ENCODE peak calls at places on chromosomes 2 and 18, in eight cellular contexts. N, L, P, U, V, D, O and K are unnamed samples. For H3K36me3 and H3K27me3, the result is how much of the 10 kb centered on the place peaks cover.

GRCh38 chr2:164000171-164000570 is 264.4 kb upstream of the FIGN start:
- DNase-seq in N (no peak), L (no peak), P (peak), U (no peak), V (no peak), D (no peak), O (no peak), K (no peak)

GRCh38 chr2:109322111-109322510 is 193.1 kb downstream of the SH3RF3 start:
- DNase-seq in N (peak), L (peak), P (peak), U (peak), V (no peak), D (no peak), O (no peak), K (no peak)

GRCh38 chr2:106332054-106332453 is 136.2 kb downstream of the RGPD3 start:
- DNase-seq in N (no peak), L (no peak), P (no peak), U (no peak), V (no peak), D (no peak), O (no peak), K (no peak)

GRCh38 chr2:21748501-21748900 is 624.7 kb downstream of the TDRD15 start:
- DNase-seq in N (no peak), L (no peak), P (no peak), U (no peak), V (no peak), D (no peak), O (no peak), K (no peak)

GRCh38 chr2:69390001-69390400 is 3.0 kb upstream of the GFPT1 start:
- DNase-seq in N (no peak), L (no peak), P (peak), U (no peak), V (no peak), D (no peak), O (no peak), K (no peak)

GRCh38 chr18:48921305-48922202 is 29.2 kb downstream of the SMAD7 start:
- DNase-seq in N (no peak), L (peak), P (peak), U (peak), V (no peak), D (no peak), O (no peak), K (no peak)

GRCh38 chr18:8030201-8030600 is 463.1 kb downstream of the PTPRM start:
- DNase-seq in N (no peak), L (no peak), P (no peak), U (no peak), V (no peak), D (no peak), O (no peak), K (no peak)

GRCh38 chr2:128640847-128641360 is 322.2 kb upstream of the HS6ST1 start:
- DNase-seq in N (no peak), L (peak), P (no peak), U (peak), V (no peak), D (peak), O (no peak), K (no peak)

GRCh38 chr2:12787891-12788783 is 71.4 kb downstream of the TRIB2 start:
- DNase-seq in N (no peak), L (no peak), P (peak), U (no peak), V (no peak), D (no peak), O (no peak), K (no peak)

GRCh38 chr2:55743583-55743982 is 49.9 kb upstream of the PNPT1 start:
- DNase-seq in N (no peak), L (no peak), P (peak), U (no peak), V (no peak), D (no peak), O (no peak), K (no peak)

GRCh38 chr18:62767321-62767720 is 52.0 kb downstream of the PHLPP1 start:
- DNase-seq in N (no peak), L (no peak), P (peak), U (no peak), V (no peak), D (no peak), O (no peak), K (no peak)

GRCh38 chr2:30230855-30231725 is at the start of gene LBH:
- DNase-seq in N (peak), L (peak), P (peak), U (peak), V (peak), D (peak), O (no peak), K (peak)

GRCh38 chr18:3207565-3207964 is 12.2 kb downstream of the MYOM1 start:
- DNase-seq in N (no peak), L (no peak), P (peak), U (no peak), V (no peak), D (no peak), O (no peak), K (no peak)

GRCh38 chr18:48879008-48879431 is 71.7 kb downstream of the SMAD7 start:
- DNase-seq in N (no peak), L (peak), P (no peak), U (no peak), V (no peak), D (peak), O (no peak), K (no peak)

GRCh38 chr2:148875387-148876051 is 492 bp downstream of the KIF5C start:
- DNase-seq in N (no peak), L (no peak), P (peak), U (no peak), V (peak), D (no peak), O (no peak), K (peak)

GRCh38 chr2:177758591-177759371 is 313.8 kb downstream of the PDE11A start:
- DNase-seq in N (no peak), L (no peak), P (peak), U (no peak), V (peak), D (peak), O (peak), K (no peak)

GRCh38 chr18:62678847-62679535 is 36.4 kb upstream of the PHLPP1 start:
- DNase-seq in N (no peak), L (no peak), P (no peak), U (no peak), V (no peak), D (no peak), O (no peak), K (no peak)

GRCh38 chr2:12712871-12713270 is 3.9 kb upstream of the TRIB2 start:
- DNase-seq in N (no peak), L (no peak), P (no peak), U (no peak), V (no peak), D (no peak), O (no peak), K (no peak)

GRCh38 chr2:237743561-237744269 is 54.9 kb upstream of the RBM44 start:
- DNase-seq in N (no peak), L (no peak), P (peak), U (peak), V (no peak), D (no peak), O (no peak), K (no peak)

GRCh38 chr2:142707318-142707717 is 170.1 kb upstream of the KYNU start:
- DNase-seq in N (no peak), L (no peak), P (no peak), U (no peak), V (no peak), D (no peak), O (no peak), K (no peak)

GRCh38 chr2:11701831-11702301 is 31.9 kb upstream of the NTSR2 start:
- DNase-seq in N (no peak), L (peak), P (no peak), U (no peak), V (no peak), D (no peak), O (no peak), K (no peak)

GRCh38 chr2:3460161-3460560 is 59.2 kb downstream of the ADI1 start:
- DNase-seq in N (no peak), L (peak), P (no peak), U (peak), V (no peak), D (no peak), O (no peak), K (no peak)

GRCh38 chr2:43136011-43136799 is 90.2 kb downstream of the ZFP36L2 start:
- DNase-seq in N (no peak), L (peak), P (no peak), U (no peak), V (no peak), D (no peak), O (no peak), K (no peak)

GRCh38 chr2:217622664-217623063 is 380.1 kb downstream of the TNS1 start:
- DNase-seq in N (no peak), L (no peak), P (no peak), U (no peak), V (no peak), D (no peak), O (peak), K (no peak)

GRCh38 chr2:175015340-175015739 is 10.2 kb upstream of the CHN1 start:
- DNase-seq in N (no peak), L (no peak), P (no peak), U (no peak), V (no peak), D (no peak), O (no peak), K (no peak)

GRCh38 chr2:214261683-214262082 is 149.2 kb upstream of the VWC2L start:
- DNase-seq in N (no peak), L (no peak), P (peak), U (no peak), V (no peak), D (no peak), O (no peak), K (no peak)

GRCh38 chr2:238100049-238100820 is at the start of gene ESPNL:
- DNase-seq in N (no peak), L (no peak), P (no peak), U (peak), V (peak), D (peak), O (no peak), K (no peak)

GRCh38 chr18:48802543-48803428 is 148.0 kb downstream of the SMAD7 start:
- DNase-seq in N (no peak), L (peak), P (no peak), U (peak), V (no peak), D (peak), O (no peak), K (no peak)

GRCh38 chr2:88054300-88055048 is 1.1 kb downstream of the KRCC1 start:
- DNase-seq in N (no peak), L (no peak), P (peak), U (no peak), V (no peak), D (no peak), O (no peak), K (peak)

GRCh38 chr2:174931724-174932123 is 73.5 kb downstream of the CHN1 start:
- DNase-seq in N (no peak), L (no peak), P (peak), U (no peak), V (no peak), D (no peak), O (no peak), K (no peak)

GRCh38 chr2:238684362-238685326 is 163.2 kb upstream of the TWIST2 start:
- DNase-seq in N (no peak), L (no peak), P (peak), U (peak), V (no peak), D (no peak), O (no peak), K (no peak)

GRCh38 chr2:113237604-113238003 is 41.1 kb downstream of the PAX8 start:
- DNase-seq in N (no peak), L (no peak), P (peak), U (no peak), V (no peak), D (no peak), O (no peak), K (no peak)

GRCh38 chr2:100522430-100522829 is 40.4 kb upstream of the PDCL3 start:
- DNase-seq in N (no peak), L (no peak), P (no peak), U (no peak), V (no peak), D (no peak), O (no peak), K (no peak)

GRCh38 chr2:69933839-69934613 is 19.1 kb downstream of the MXD1 start:
- DNase-seq in N (no peak), L (no peak), P (peak), U (no peak), V (no peak), D (no peak), O (no peak), K (no peak)

DNA sequence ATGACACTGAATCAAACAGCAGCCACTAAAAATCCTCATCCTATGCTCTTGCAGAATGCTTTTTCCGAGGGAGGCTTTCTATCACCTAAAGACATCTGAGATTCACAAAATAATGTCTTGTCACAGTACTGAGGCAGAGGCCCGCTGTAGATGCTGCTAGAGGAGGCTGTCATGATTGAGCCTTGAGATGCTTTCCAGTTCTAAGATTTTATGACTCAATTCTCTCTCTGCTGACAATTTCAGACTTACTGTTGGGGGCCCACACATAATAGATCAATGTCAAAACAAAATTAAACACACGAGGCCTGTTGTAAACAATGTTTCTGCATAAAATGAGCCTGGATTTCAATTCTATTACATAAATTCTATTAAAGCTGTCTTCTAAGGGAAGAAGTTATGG is 132.7 kb upstream of the ARL4C start:
- DNase-seq in N (no peak), L (no peak), P (no peak), U (no peak), V (no peak), D (no peak), O (no peak), K (no peak)
- H3K4me3 ChIP-seq in N (no peak), L (no peak), P (no peak), U (no peak), V (no peak), D (no peak), O (no peak), K (no peak)

DNA sequence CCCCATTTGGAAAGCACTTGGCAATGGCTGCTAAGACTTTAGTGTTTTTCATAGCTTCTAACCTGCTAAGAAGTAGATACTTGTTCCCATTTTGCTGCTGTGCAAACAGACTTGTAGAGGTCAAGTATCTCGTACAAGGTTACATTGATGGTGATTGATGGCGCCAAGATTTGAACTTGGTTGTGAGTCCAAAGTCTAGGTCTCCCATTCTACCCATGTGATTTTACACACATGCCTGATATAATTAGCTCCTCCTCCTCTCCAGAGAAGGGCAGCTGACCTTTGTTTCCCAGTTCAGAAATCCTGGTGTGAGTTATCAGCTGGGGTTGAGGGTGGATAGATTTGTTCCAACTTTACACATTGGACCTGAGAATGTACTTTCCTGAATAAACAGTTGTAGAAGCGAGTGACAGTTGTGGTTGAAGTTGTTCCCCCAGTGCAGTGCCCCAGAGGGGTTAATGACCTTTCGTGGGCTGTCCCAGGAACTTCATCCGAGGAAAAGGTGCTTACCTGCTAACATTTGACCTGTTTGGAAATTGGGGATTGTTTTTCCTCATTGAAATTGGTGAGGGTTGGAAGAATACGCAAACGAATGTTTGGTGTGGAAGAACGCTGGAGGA is 10.4 kb downstream of the TCF7L1 start:
- DNase-seq in N (no peak), L (no peak), P (no peak), U (no peak), V (no peak), D (no peak), O (no peak), K (no peak)
- H3K36me3 ChIP-seq in N (under half), L (under half), P (under half), U (under half), V (under half), D (under half), O (under half), K (under half)

GRCh38 chr18:76592096-76592495 is 97.1 kb upstream of the ZNF516 start:
- DNase-seq in N (no peak), L (no peak), P (no peak), U (no peak), V (no peak), D (no peak), O (no peak), K (no peak)
- H3K27me3 ChIP-seq in N (under half), L (under half), P (under half), U (under half), V (under half), D (under half), O (under half), K (under half)

GRCh38 chr18:54117853-54118773 is 106.4 kb downstream of the MBD2 start:
- DNase-seq in N (no peak), L (no peak), P (no peak), U (no peak), V (no peak), D (no peak), O (no peak), K (no peak)

GRCh38 chr18:54125429-54125828 is 99.0 kb downstream of the MBD2 start:
- DNase-seq in N (no peak), L (no peak), P (no peak), U (no peak), V (no peak), D (no peak), O (no peak), K (no peak)

GRCh38 chr18:54116541-54117257 is 107.8 kb downstream of the MBD2 start:
- DNase-seq in N (no peak), L (no peak), P (no peak), U (no peak), V (no peak), D (no peak), O (no peak), K (no peak)

GRCh38 chr18:54119524-54120019 is 104.9 kb downstream of the MBD2 start:
- DNase-seq in N (no peak), L (no peak), P (peak), U (no peak), V (peak), D (peak), O (peak), K (no peak)
- H3K4me3 ChIP-seq in N (no peak), L (no peak), P (peak), U (no peak), V (peak), D (peak), O (no peak), K (no peak)

DNA sequence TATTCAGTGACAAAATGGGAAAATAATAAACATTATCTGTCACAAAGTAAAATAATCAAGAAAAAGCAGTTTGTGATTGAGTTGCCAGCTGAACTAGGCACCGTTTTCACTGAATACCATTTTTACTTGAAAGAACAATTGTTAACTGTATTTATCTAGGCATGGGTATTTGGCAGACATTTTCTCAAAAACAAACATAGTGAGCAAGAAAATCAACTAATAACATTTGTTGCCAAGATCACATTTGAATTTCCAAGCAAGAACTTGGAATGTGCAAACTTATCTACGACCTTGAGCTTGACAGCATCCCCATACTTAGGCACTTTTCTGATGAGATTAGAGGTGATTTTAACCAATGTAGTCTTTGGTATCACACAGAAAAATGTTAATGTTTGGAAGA is 16.7 kb downstream of the SS18 start:
- DNase-seq in N (no peak), L (no peak), P (no peak), U (no peak), V (no peak), D (no peak), O (no peak), K (no peak)
- H3K36me3 ChIP-seq in N (under half), L (under half), P (half or more), U (under half), V (under half), D (under half), O (under half), K (under half)

DNA sequence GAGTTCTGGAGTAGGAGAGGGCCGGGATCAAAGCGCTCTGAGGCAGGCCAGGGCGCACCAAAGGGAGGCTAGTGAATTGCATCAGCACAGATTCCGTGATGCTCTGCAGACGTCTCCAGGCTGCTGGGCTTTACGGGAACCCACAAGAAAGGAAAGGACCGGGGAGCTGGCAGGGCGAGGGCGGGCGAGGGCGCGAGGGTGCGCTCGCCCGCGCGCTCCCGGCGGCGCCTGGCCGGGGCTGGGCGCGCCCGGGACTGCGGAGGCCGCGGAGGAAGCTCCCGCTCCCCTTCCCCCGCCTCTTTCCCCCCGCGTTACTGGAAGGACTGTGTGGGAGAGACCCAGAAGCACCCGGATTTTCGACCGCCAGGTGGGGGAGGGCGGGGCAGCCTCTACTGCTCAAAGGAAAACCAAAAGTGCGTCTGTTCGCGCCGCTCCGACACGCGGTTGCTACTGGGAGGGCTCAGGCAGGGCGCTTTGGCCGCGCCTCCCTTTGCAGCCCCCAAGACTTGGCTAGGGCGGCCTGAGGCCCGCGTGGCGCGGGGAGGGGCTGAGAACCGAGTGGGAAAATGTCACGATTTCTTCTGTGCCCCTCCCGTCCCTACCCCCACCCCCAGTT is 2.3 kb upstream of the FOSL2 start:
- DNase-seq in N (peak), L (peak), P (peak), U (peak), V (peak), D (peak), O (no peak), K (peak)
- H3K27me3 ChIP-seq in N (under half), L (under half), P (under half), U (under half), V (under half), D (under half), O (under half), K (under half)

GRCh38 chr2:71071681-71072398 is 3.4 kb downstream of the NAGK start:
- DNase-seq in N (no peak), L (no peak), P (no peak), U (no peak), V (no peak), D (no peak), O (no peak), K (peak)
- H3K4me3 ChIP-seq in N (no peak), L (no peak), P (no peak), U (no peak), V (no peak), D (no peak), O (no peak), K (peak)